ENCODE peak calls at places on chromosomes 16 and 17, in six cellular contexts. O is occipital lobe, Y is NCI-H69, C is left ventricle myocardium inferior, B is HepG2, T is Calu3. A is an unnamed sample.

GRCh38 chr17:40526668-40527067 is 25.2 kb upstream of the TNS4 start:
- DNase-seq in O (no peak), B (no peak), Y (no peak), T (no peak), C (no peak), A (peak; percentile 64)

GRCh38 chr16:86515420-86515779 is 5.1 kb downstream of the FOXF1 start:
- DNase-seq in T (no peak), Y (no peak), O (no peak), B (no peak), C (no peak), A (no peak)

GRCh38 chr17:18039535-18040286 is 503 bp downstream of the GID4 start:
- DNase-seq in B (no peak), O (no peak), Y (peak; percentile 62), T (peak; percentile 22), C (no peak), A (no peak)

GRCh38 chr17:63191610-63192009 is 225.6 kb downstream of the TANC2 start:
- DNase-seq in O (no peak), T (no peak), B (no peak), Y (no peak), C (peak; percentile 25), A (no peak)

GRCh38 chr17:146983-147761 is 9.8 kb downstream of the SCGB1C2 start:
- DNase-seq in O (no peak), B (no peak), C (peak; percentile 10), Y (no peak), T (no peak), A (no peak)

GRCh38 chr17:9241371-9241712 is 220.0 kb downstream of the NTN1 start:
- DNase-seq in T (no peak), C (peak; percentile 52), B (no peak), O (peak; percentile 30), Y (no peak), A (no peak)

GRCh38 chr17:65698381-65699061 is 137.1 kb upstream of the AXIN2 start:
- DNase-seq in T (no peak), O (no peak), B (peak; percentile 71), C (no peak), Y (no peak), A (no peak)

GRCh38 chr17:15038656-15039055 is 226.5 kb downstream of the PMP22 start:
- DNase-seq in O (no peak), B (no peak), C (no peak), T (no peak), Y (peak; percentile 23), A (peak; percentile 79)

GRCh38 chr17:74744349-74744713 is 4.1 kb upstream of the NHERF1 start:
- DNase-seq in Y (no peak), O (no peak), C (peak; percentile 11), T (no peak), B (no peak), A (no peak)

GRCh38 chr17:9108166-9108565 is 86.9 kb downstream of the NTN1 start:
- DNase-seq in O (no peak), C (no peak), T (no peak), B (no peak), Y (no peak), A (no peak)

GRCh38 chr17:8056976-8057625 is 18.2 kb downstream of the ALOX15B start:
- DNase-seq in C (no peak), O (no peak), T (no peak), Y (no peak), B (peak; percentile 62), A (no peak)

GRCh38 chr16:89308391-89309333 is 91.2 kb downstream of the ZNF778 start:
- DNase-seq in C (peak; percentile 10), O (no peak), Y (no peak), T (peak; percentile 37), B (no peak), A (no peak)

GRCh38 chr17:951388-952132 is 28.0 kb downstream of the NXN start:
- DNase-seq in B (peak; percentile 78), C (no peak), Y (no peak), O (no peak), T (peak; percentile 16), A (peak; percentile 89)

GRCh38 chr16:21650517-21650916 is 1.9 kb downstream of the IGSF6 start:
- DNase-seq in O (no peak), C (no peak), Y (no peak), T (no peak), B (no peak), A (no peak)

GRCh38 chr16:68022728-68023537 is at the start of the genes DDX28 and DUS2:
- DNase-seq in B (peak; percentile 88), T (peak; percentile 95), O (peak; percentile 86), Y (peak; percentile 86), C (peak; percentile 94), A (peak; percentile 91)

GRCh38 chr16:9820481-9821246 is 361.6 kb downstream of the GRIN2A start:
- DNase-seq in B (no peak), C (no peak), O (no peak), T (no peak), Y (no peak), A (no peak)

GRCh38 chr16:89115216-89115949 is 21.7 kb downstream of the ACSF3 start:
- DNase-seq in Y (no peak), O (peak; percentile 47), C (peak; percentile 71), B (no peak), T (no peak), A (no peak)

GRCh38 chr16:86437348-86437747 is 73.0 kb upstream of the FOXF1 start:
- DNase-seq in O (no peak), B (no peak), Y (no peak), C (no peak), T (no peak), A (no peak)

GRCh38 chr17:35849469-35850348 is 19.0 kb downstream of the HEATR9 start:
- DNase-seq in T (peak; percentile 56), Y (peak; percentile 74), B (peak; percentile 64), O (peak; percentile 16), C (no peak), A (peak; percentile 77)

GRCh38 chr17:841313-841712 is 59.2 kb downstream of the MRM3 start:
- DNase-seq in O (no peak), Y (no peak), C (no peak), B (no peak), T (no peak), A (no peak)

GRCh38 chr17:78434455-78435329 is 56.2 kb downstream of the PGS1 start:
- DNase-seq in O (no peak), C (no peak), Y (peak; percentile 60), T (no peak), B (no peak), A (no peak)

GRCh38 chr17:16908282-16908681 is 63.6 kb downstream of the TNFRSF13B start:
- DNase-seq in T (no peak), O (no peak), Y (no peak), B (no peak), C (no peak), A (no peak)

GRCh38 chr16:19005561-19006445 is 22.1 kb downstream of the TMC7 start:
- DNase-seq in T (peak; percentile 97), O (peak; percentile 86), C (peak; percentile 24), Y (peak; percentile 89), B (peak; percentile 100), A (peak; percentile 62)

GRCh38 chr16:425740-426114 is 278 bp downstream of the RAB11FIP3 start:
- DNase-seq in T (no peak), O (no peak), B (no peak), Y (peak; percentile 79), C (no peak), A (no peak)

GRCh38 chr16:81601008-81601428 is 156.4 kb downstream of the CMIP start:
- DNase-seq in T (no peak), B (no peak), O (no peak), C (no peak), Y (peak; percentile 6), A (peak; percentile 75)

GRCh38 chr16:12649356-12649755 is 154.3 kb downstream of the CPPED1 start:
- DNase-seq in O (no peak), B (no peak), Y (no peak), C (no peak), T (no peak), A (no peak)

GRCh38 chr17:71821512-71821911 is 299.3 kb upstream of the SOX9 start:
- DNase-seq in Y (no peak), C (no peak), B (no peak), T (no peak), O (no peak), A (no peak)

GRCh38 chr17:68356520-68356919 is 65.2 kb downstream of the ARSG start:
- DNase-seq in B (no peak), C (no peak), Y (no peak), O (no peak), T (no peak), A (no peak)

GRCh38 chr17:50052822-50053653 is 2.9 kb upstream of the ITGA3 start:
- DNase-seq in O (no peak), Y (peak; percentile 62), T (peak; percentile 49), C (peak; percentile 50), B (peak; percentile 57), A (no peak)

GRCh38 chr17:56497132-56497531 is 96.4 kb upstream of the NOG start:
- DNase-seq in C (no peak), T (no peak), Y (no peak), O (no peak), B (no peak), A (no peak)

GRCh38 chr17:27244481-27245223 is 49.3 kb upstream of the WSB1 start:
- DNase-seq in Y (no peak), C (peak; percentile 56), T (peak; percentile 48), B (peak; percentile 53), O (no peak), A (peak; percentile 93)

GRCh38 chr16:80910434-80910833 is 96.3 kb downstream of the CMC2 start:
- DNase-seq in B (peak; percentile 86), C (no peak), T (no peak), Y (no peak), O (no peak), A (no peak)

GRCh38 chr16:23920446-23920845 is 84.7 kb downstream of the PRKCB start:
- DNase-seq in T (no peak), B (no peak), O (no peak), C (no peak), Y (no peak), A (no peak)